ENCODE peak calls at places on chromosomes 13 and 19, in nine cellular contexts. One of them, this sample, is unnamed. For H3K4me1, the result is how much of the 10 kb centered on the place peaks cover.

GRCh38 chr13:37618554-37618953 is 20.0 kb upstream of the POSTN start:
- DNase-seq in ovary: no peak
- DNase-seq in PC-3: no peak
- DNase-seq in CD8-positive, alpha-beta memory T cell: no peak
- DNase-seq in heart right ventricle: no peak
- DNase-seq in tibial nerve: no peak
- DNase-seq in GM23248: peak
- DNase-seq in right lobe of liver: no peak
- DNase-seq in mucosa of descending colon: no peak
- DNase-seq in this sample: no peak

GRCh38 chr19:1882089-1882785 is 3.1 kb downstream of the ABHD17A start:
- DNase-seq in ovary: no peak
- DNase-seq in PC-3: no peak
- DNase-seq in CD8-positive, alpha-beta memory T cell: peak
- DNase-seq in heart right ventricle: no peak
- DNase-seq in tibial nerve: no peak
- DNase-seq in GM23248: no peak
- DNase-seq in right lobe of liver: peak
- DNase-seq in mucosa of descending colon: no peak
- DNase-seq in this sample: no peak

GRCh38 chr19:6276447-6276846 is 3.3 kb downstream of the MLLT1 start:
- DNase-seq in ovary: peak
- DNase-seq in PC-3: no peak
- DNase-seq in CD8-positive, alpha-beta memory T cell: no peak
- DNase-seq in heart right ventricle: peak
- DNase-seq in tibial nerve: peak
- DNase-seq in GM23248: peak
- DNase-seq in right lobe of liver: no peak
- DNase-seq in mucosa of descending colon: peak
- DNase-seq in this sample: peak

GRCh38 chr13:34303346-34303745 is 485.4 kb downstream of the RFC3 start:
- DNase-seq in ovary: no peak
- DNase-seq in PC-3: peak
- DNase-seq in CD8-positive, alpha-beta memory T cell: no peak
- DNase-seq in heart right ventricle: no peak
- DNase-seq in tibial nerve: no peak
- DNase-seq in GM23248: no peak
- DNase-seq in right lobe of liver: no peak
- DNase-seq in mucosa of descending colon: no peak
- DNase-seq in this sample: no peak

GRCh38 chr19:33444238-33444992 is 70.9 kb downstream of the CEBPG start:
- DNase-seq in ovary: no peak
- DNase-seq in PC-3: no peak
- DNase-seq in CD8-positive, alpha-beta memory T cell: no peak
- DNase-seq in heart right ventricle: no peak
- DNase-seq in tibial nerve: no peak
- DNase-seq in GM23248: no peak
- DNase-seq in right lobe of liver: no peak
- DNase-seq in mucosa of descending colon: no peak
- DNase-seq in this sample: no peak

GRCh38 chr13:44158741-44159632 is 214.6 kb upstream of the SERP2 start:
- DNase-seq in ovary: no peak
- DNase-seq in PC-3: no peak
- DNase-seq in CD8-positive, alpha-beta memory T cell: no peak
- DNase-seq in heart right ventricle: no peak
- DNase-seq in tibial nerve: no peak
- DNase-seq in GM23248: no peak
- DNase-seq in right lobe of liver: no peak
- DNase-seq in mucosa of descending colon: no peak
- DNase-seq in this sample: no peak

GRCh38 chr13:108227651-108228272 is 9.6 kb downstream of the ABHD13 start:
- DNase-seq in ovary: no peak
- DNase-seq in PC-3: peak
- DNase-seq in CD8-positive, alpha-beta memory T cell: peak
- DNase-seq in heart right ventricle: no peak
- DNase-seq in tibial nerve: peak
- DNase-seq in GM23248: peak
- DNase-seq in right lobe of liver: no peak
- DNase-seq in mucosa of descending colon: no peak
- DNase-seq in this sample: no peak

GRCh38 chr13:32905864-32906180 is 110.4 kb upstream of the KL start:
- DNase-seq in ovary: peak
- DNase-seq in PC-3: no peak
- DNase-seq in CD8-positive, alpha-beta memory T cell: no peak
- DNase-seq in heart right ventricle: no peak
- DNase-seq in tibial nerve: peak
- DNase-seq in GM23248: peak
- DNase-seq in right lobe of liver: no peak
- DNase-seq in mucosa of descending colon: no peak
- DNase-seq in this sample: no peak

GRCh38 chr19:11379857-11380350 is 4.2 kb downstream of the EPOR start:
- DNase-seq in ovary: no peak
- DNase-seq in PC-3: peak
- DNase-seq in CD8-positive, alpha-beta memory T cell: no peak
- DNase-seq in heart right ventricle: no peak
- DNase-seq in tibial nerve: no peak
- DNase-seq in GM23248: no peak
- DNase-seq in right lobe of liver: no peak
- DNase-seq in mucosa of descending colon: no peak
- DNase-seq in this sample: no peak

GRCh38 chr13:111925146-111925875 is 141.6 kb upstream of the SOX1 start:
- DNase-seq in ovary: no peak
- DNase-seq in PC-3: no peak
- DNase-seq in CD8-positive, alpha-beta memory T cell: no peak
- DNase-seq in heart right ventricle: no peak
- DNase-seq in tibial nerve: no peak
- DNase-seq in GM23248: no peak
- DNase-seq in right lobe of liver: no peak
- DNase-seq in mucosa of descending colon: no peak
- DNase-seq in this sample: no peak

GRCh38 chr13:19597523-19597922 is 35.9 kb upstream of the MPHOSPH8 start:
- DNase-seq in ovary: no peak
- DNase-seq in PC-3: peak
- DNase-seq in CD8-positive, alpha-beta memory T cell: no peak
- DNase-seq in heart right ventricle: no peak
- DNase-seq in tibial nerve: no peak
- DNase-seq in GM23248: peak
- DNase-seq in right lobe of liver: no peak
- DNase-seq in mucosa of descending colon: no peak
- DNase-seq in this sample: no peak

GRCh38 chr19:37959665-37960114 is 52.7 kb downstream of the SIPA1L3 start:
- DNase-seq in ovary: no peak
- DNase-seq in PC-3: no peak
- DNase-seq in CD8-positive, alpha-beta memory T cell: no peak
- DNase-seq in heart right ventricle: no peak
- DNase-seq in tibial nerve: no peak
- DNase-seq in GM23248: no peak
- DNase-seq in right lobe of liver: no peak
- DNase-seq in mucosa of descending colon: no peak
- DNase-seq in this sample: no peak

GRCh38 chr19:50546527-50547221 is 21.6 kb downstream of the LRRC4B start:
- DNase-seq in ovary: no peak
- DNase-seq in PC-3: no peak
- DNase-seq in CD8-positive, alpha-beta memory T cell: no peak
- DNase-seq in heart right ventricle: no peak
- DNase-seq in tibial nerve: no peak
- DNase-seq in GM23248: no peak
- DNase-seq in right lobe of liver: no peak
- DNase-seq in mucosa of descending colon: no peak
- DNase-seq in this sample: no peak

GRCh38 chr19:50537769-50538230 is 24.1 kb upstream of the ASPDH start:
- DNase-seq in ovary: no peak
- DNase-seq in PC-3: peak
- DNase-seq in CD8-positive, alpha-beta memory T cell: peak
- DNase-seq in heart right ventricle: peak
- DNase-seq in tibial nerve: peak
- DNase-seq in GM23248: peak
- DNase-seq in right lobe of liver: peak
- DNase-seq in mucosa of descending colon: peak
- DNase-seq in this sample: peak

GRCh38 chr19:50547385-50548190 is 20.6 kb downstream of the LRRC4B start:
- DNase-seq in ovary: no peak
- DNase-seq in PC-3: no peak
- DNase-seq in CD8-positive, alpha-beta memory T cell: no peak
- DNase-seq in heart right ventricle: no peak
- DNase-seq in tibial nerve: no peak
- DNase-seq in GM23248: no peak
- DNase-seq in right lobe of liver: no peak
- DNase-seq in mucosa of descending colon: no peak
- DNase-seq in this sample: no peak

GRCh38 chr19:50548191-50549058 is 19.8 kb downstream of the LRRC4B start:
- DNase-seq in ovary: no peak
- DNase-seq in PC-3: no peak
- DNase-seq in CD8-positive, alpha-beta memory T cell: no peak
- DNase-seq in heart right ventricle: no peak
- DNase-seq in tibial nerve: no peak
- DNase-seq in GM23248: no peak
- DNase-seq in right lobe of liver: no peak
- DNase-seq in mucosa of descending colon: no peak
- DNase-seq in this sample: no peak

DNA sequence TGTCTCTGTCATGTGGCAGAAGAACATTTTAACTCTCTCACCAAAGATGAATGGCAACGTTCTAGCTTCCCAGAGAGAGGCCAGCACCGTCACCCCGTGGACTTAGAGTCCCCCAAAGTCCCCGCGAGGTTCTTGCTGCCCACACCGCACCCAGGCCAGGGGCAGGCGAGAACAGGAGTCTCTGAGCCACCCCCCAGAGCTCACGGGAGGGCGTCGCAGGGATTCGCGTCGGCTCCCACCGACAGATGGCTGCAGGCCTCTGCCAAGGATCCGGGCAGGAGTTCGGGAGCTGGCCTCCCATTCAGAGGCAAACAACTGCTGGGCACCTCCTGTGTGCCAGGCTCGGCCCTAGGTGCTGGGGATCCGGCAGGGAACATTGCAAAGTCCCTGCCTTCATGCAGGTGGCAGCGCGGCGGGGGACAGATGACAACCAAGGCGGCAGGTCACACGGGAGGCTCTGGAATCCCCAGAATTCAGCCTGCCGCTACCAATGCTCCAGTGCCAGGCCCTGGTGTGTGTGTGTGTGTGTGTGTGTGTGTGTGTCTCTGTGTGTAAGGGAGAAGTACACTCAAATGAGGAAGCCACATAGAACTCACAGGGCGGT is 25.3 kb downstream of the LRRC4B start:
- DNase-seq in ovary: no peak
- DNase-seq in PC-3: no peak
- DNase-seq in CD8-positive, alpha-beta memory T cell: no peak
- DNase-seq in heart right ventricle: no peak
- DNase-seq in tibial nerve: no peak
- DNase-seq in GM23248: no peak
- DNase-seq in right lobe of liver: no peak
- DNase-seq in mucosa of descending colon: no peak
- DNase-seq in this sample: no peak
- H3K4me1 ChIP-seq in ovary: under half
- H3K4me1 ChIP-seq in PC-3: under half
- H3K4me1 ChIP-seq in CD8-positive, alpha-beta memory T cell: under half
- H3K4me1 ChIP-seq in heart right ventricle: under half
- H3K4me1 ChIP-seq in tibial nerve: under half
- H3K4me1 ChIP-seq in GM23248: under half
- H3K4me1 ChIP-seq in right lobe of liver: under half
- H3K4me1 ChIP-seq in mucosa of descending colon: under half
- H3K4me1 ChIP-seq in this sample: under half

DNA sequence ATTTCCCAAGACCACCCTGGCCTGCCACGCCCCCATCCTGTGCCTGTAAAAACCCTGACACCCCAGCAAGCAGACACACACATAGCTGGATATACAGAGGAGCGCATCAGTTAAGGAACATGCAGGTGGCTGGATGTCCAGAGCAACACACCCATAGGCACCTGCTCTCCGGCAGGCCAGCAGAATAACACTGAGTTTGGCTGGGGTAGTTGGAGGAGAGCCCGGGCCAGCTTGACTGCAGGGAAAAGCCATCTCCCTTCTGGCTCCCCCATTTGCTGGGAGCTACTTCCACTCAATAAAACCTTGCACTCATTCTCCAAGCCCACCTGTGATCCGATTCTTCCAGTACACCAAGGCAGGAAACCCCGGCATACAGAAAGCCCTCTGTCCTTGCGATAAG is 8.9 kb downstream of the RASL11A start:
- DNase-seq in ovary: no peak
- DNase-seq in PC-3: no peak
- DNase-seq in CD8-positive, alpha-beta memory T cell: no peak
- DNase-seq in heart right ventricle: no peak
- DNase-seq in tibial nerve: no peak
- DNase-seq in GM23248: no peak
- DNase-seq in right lobe of liver: no peak
- DNase-seq in mucosa of descending colon: no peak
- DNase-seq in this sample: no peak
- H3K4me3 ChIP-seq in ovary: no peak
- H3K4me3 ChIP-seq in PC-3: no peak
- H3K4me3 ChIP-seq in CD8-positive, alpha-beta memory T cell: no peak
- H3K4me3 ChIP-seq in heart right ventricle: no peak
- H3K4me3 ChIP-seq in tibial nerve: no peak
- H3K4me3 ChIP-seq in GM23248: no peak
- H3K4me3 ChIP-seq in right lobe of liver: no peak
- H3K4me3 ChIP-seq in mucosa of descending colon: no peak
- H3K4me3 ChIP-seq in this sample: no peak

DNA sequence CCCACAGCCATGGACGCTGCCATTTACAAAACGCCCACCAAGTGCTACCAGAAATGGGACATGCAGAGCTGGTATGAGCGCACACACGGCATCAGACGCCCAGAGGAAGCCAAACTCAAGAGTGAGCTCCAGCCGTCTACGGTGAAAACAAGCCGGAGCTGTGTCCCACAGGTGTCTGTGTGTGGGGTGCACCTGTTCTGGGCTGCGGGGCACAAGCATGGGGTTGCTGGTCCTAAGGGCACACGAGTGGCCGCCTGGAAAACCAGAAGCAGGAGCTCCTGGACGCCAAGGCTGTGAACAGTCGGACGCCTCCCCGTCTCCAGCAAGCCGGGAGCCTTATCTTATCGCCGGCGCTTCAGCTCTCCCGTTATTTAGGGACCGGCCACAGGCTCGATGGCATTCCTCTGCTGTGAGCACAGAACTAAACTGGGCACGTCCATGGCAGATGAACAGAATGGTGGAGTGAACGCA is 1.3 kb downstream of the ADPRHL1 start:
- DNase-seq in ovary: no peak
- DNase-seq in PC-3: no peak
- DNase-seq in CD8-positive, alpha-beta memory T cell: no peak
- DNase-seq in heart right ventricle: peak
- DNase-seq in tibial nerve: no peak
- DNase-seq in GM23248: no peak
- DNase-seq in right lobe of liver: no peak
- DNase-seq in mucosa of descending colon: peak
- DNase-seq in this sample: no peak
- H3K4me1 ChIP-seq in ovary: under half
- H3K4me1 ChIP-seq in PC-3: under half
- H3K4me1 ChIP-seq in CD8-positive, alpha-beta memory T cell: under half
- H3K4me1 ChIP-seq in heart right ventricle: under half
- H3K4me1 ChIP-seq in tibial nerve: under half
- H3K4me1 ChIP-seq in GM23248: under half
- H3K4me1 ChIP-seq in right lobe of liver: under half
- H3K4me1 ChIP-seq in mucosa of descending colon: under half
- H3K4me1 ChIP-seq in this sample: under half

DNA sequence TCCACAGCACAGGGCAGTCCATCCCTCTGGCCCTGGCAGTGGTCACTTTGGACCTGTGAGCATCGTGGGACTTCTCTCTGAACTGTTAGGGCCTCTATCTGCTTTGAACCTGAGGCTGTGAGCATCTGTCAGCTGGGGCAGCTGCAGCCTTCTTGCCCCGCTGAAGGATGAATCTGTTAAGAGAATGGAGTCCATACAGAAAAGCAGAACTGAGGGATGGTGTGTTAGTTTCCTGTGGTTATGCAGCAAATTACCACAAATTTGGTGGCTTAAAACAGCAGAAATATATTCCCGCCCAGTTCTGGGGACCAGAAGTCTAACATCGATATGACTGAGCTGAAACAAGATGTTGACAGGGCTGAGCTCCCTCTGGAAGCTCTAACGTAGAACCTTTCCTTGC is 1.6 kb upstream of the ZNF497 start:
- DNase-seq in ovary: no peak
- DNase-seq in PC-3: no peak
- DNase-seq in CD8-positive, alpha-beta memory T cell: no peak
- DNase-seq in heart right ventricle: no peak
- DNase-seq in tibial nerve: no peak
- DNase-seq in GM23248: no peak
- DNase-seq in right lobe of liver: peak
- DNase-seq in mucosa of descending colon: no peak
- DNase-seq in this sample: no peak
- H3K4me3 ChIP-seq in ovary: no peak
- H3K4me3 ChIP-seq in PC-3: no peak
- H3K4me3 ChIP-seq in CD8-positive, alpha-beta memory T cell: no peak
- H3K4me3 ChIP-seq in heart right ventricle: no peak
- H3K4me3 ChIP-seq in tibial nerve: no peak
- H3K4me3 ChIP-seq in GM23248: no peak
- H3K4me3 ChIP-seq in right lobe of liver: no peak
- H3K4me3 ChIP-seq in mucosa of descending colon: no peak
- H3K4me3 ChIP-seq in this sample: no peak